ENCODE peak calls at places on chromosomes 3 and 15, in seven cellular contexts. One of them, this sample, is unnamed.

GRCh38 chr3:180590396-180590795 is 11.6 kb upstream of the TTC14 start:
- DNase-seq in H1: no peak
- DNase-seq in heart left ventricle: no peak
- DNase-seq in testis: no peak
- DNase-seq in ovary: no peak
- DNase-seq in Panc1: no peak
- DNase-seq in heart right ventricle: no peak
- DNase-seq in this sample: no peak

GRCh38 chr3:133437391-133438093 is 37.7 kb downstream of the BFSP2 start:
- DNase-seq in H1: no peak
- DNase-seq in heart left ventricle: no peak
- DNase-seq in testis: no peak
- DNase-seq in ovary: no peak
- DNase-seq in Panc1: no peak
- DNase-seq in heart right ventricle: no peak
- DNase-seq in this sample: peak

GRCh38 chr3:84960994-84961393 is 2.2 kb downstream of the CADM2 start:
- DNase-seq in H1: no peak
- DNase-seq in heart left ventricle: no peak
- DNase-seq in testis: no peak
- DNase-seq in ovary: no peak
- DNase-seq in Panc1: no peak
- DNase-seq in heart right ventricle: no peak
- DNase-seq in this sample: no peak

GRCh38 chr15:38610748-38611147 is 46.1 kb upstream of the RASGRP1 start:
- DNase-seq in H1: no peak
- DNase-seq in heart left ventricle: no peak
- DNase-seq in testis: no peak
- DNase-seq in ovary: no peak
- DNase-seq in Panc1: no peak
- DNase-seq in heart right ventricle: no peak
- DNase-seq in this sample: no peak

GRCh38 chr15:60795889-60796288 is 316.9 kb upstream of the ICE2 start:
- DNase-seq in H1: no peak
- DNase-seq in heart left ventricle: no peak
- DNase-seq in testis: no peak
- DNase-seq in ovary: no peak
- DNase-seq in Panc1: no peak
- DNase-seq in heart right ventricle: no peak
- DNase-seq in this sample: no peak

GRCh38 chr15:90603893-90604292 is 74.2 kb downstream of the CRTC3 start:
- DNase-seq in H1: no peak
- DNase-seq in heart left ventricle: no peak
- DNase-seq in testis: peak
- DNase-seq in ovary: no peak
- DNase-seq in Panc1: no peak
- DNase-seq in heart right ventricle: no peak
- DNase-seq in this sample: peak

GRCh38 chr3:34218706-34219105 is 420.3 kb downstream of the PDCD6IP start:
- DNase-seq in H1: no peak
- DNase-seq in heart left ventricle: no peak
- DNase-seq in testis: no peak
- DNase-seq in ovary: no peak
- DNase-seq in Panc1: no peak
- DNase-seq in heart right ventricle: no peak
- DNase-seq in this sample: no peak

GRCh38 chr3:77947671-77948070 is 907.8 kb downstream of the ROBO2 start:
- DNase-seq in H1: no peak
- DNase-seq in heart left ventricle: no peak
- DNase-seq in testis: no peak
- DNase-seq in ovary: no peak
- DNase-seq in Panc1: no peak
- DNase-seq in heart right ventricle: no peak
- DNase-seq in this sample: no peak

GRCh38 chr3:87145553-87145952 is 81.6 kb upstream of the CHMP2B start:
- DNase-seq in H1: peak
- DNase-seq in heart left ventricle: no peak
- DNase-seq in testis: no peak
- DNase-seq in ovary: no peak
- DNase-seq in Panc1: no peak
- DNase-seq in heart right ventricle: no peak
- DNase-seq in this sample: peak

GRCh38 chr3:45665101-45665572 is 24.1 kb upstream of the SACM1L start:
- DNase-seq in H1: no peak
- DNase-seq in heart left ventricle: peak
- DNase-seq in testis: peak
- DNase-seq in ovary: no peak
- DNase-seq in Panc1: no peak
- DNase-seq in heart right ventricle: peak
- DNase-seq in this sample: peak

GRCh38 chr15:91922701-91923279 is 69.3 kb downstream of the SLCO3A1 start:
- DNase-seq in H1: no peak
- DNase-seq in heart left ventricle: no peak
- DNase-seq in testis: no peak
- DNase-seq in ovary: no peak
- DNase-seq in Panc1: no peak
- DNase-seq in heart right ventricle: no peak
- DNase-seq in this sample: no peak
- H3K27ac ChIP-seq in H1: no peak
- H3K27ac ChIP-seq in heart left ventricle: peak
- H3K27ac ChIP-seq in testis: no peak
- H3K27ac ChIP-seq in ovary: no peak
- H3K27ac ChIP-seq in Panc1: no peak
- H3K27ac ChIP-seq in heart right ventricle: peak
- H3K27ac ChIP-seq in this sample: peak

GRCh38 chr3:152321321-152321720 is 52.6 kb downstream of the MBNL1 start:
- DNase-seq in H1: no peak
- DNase-seq in heart left ventricle: no peak
- DNase-seq in testis: no peak
- DNase-seq in ovary: no peak
- DNase-seq in Panc1: no peak
- DNase-seq in heart right ventricle: no peak
- DNase-seq in this sample: no peak
- H3K4me3 ChIP-seq in H1: no peak
- H3K4me3 ChIP-seq in heart left ventricle: no peak
- H3K4me3 ChIP-seq in testis: no peak
- H3K4me3 ChIP-seq in ovary: no peak
- H3K4me3 ChIP-seq in Panc1: no peak
- H3K4me3 ChIP-seq in heart right ventricle: no peak
- H3K4me3 ChIP-seq in this sample: no peak

DNA sequence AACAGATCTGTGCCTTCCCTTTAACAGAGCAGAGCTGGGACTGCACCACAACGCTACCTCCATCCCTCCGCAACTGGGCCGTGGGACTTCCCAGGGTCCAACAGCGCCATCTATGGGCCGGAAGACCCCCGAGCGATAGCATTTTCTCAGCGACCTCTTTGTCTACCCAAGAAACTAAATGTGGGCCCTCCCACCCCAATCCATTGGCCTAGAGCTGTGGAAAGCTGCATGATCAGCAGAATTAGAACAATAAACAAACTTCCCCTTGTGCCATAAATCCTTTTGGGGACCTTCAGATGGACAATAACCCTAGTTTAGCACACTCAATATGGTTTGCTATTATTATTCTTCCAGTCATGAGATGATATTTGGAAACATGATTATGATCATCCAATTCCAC is 74.8 kb upstream of the NTRK3 start:
- DNase-seq in H1: peak
- DNase-seq in heart left ventricle: no peak
- DNase-seq in testis: peak
- DNase-seq in ovary: no peak
- DNase-seq in Panc1: peak
- DNase-seq in heart right ventricle: no peak
- DNase-seq in this sample: peak
- TF ChIP-seq CTCF in H1: peak
- TF ChIP-seq CTCF in heart left ventricle: peak
- TF ChIP-seq CTCF in testis: peak
- TF ChIP-seq CTCF in ovary: no peak
- TF ChIP-seq CTCF in Panc1: peak
- TF ChIP-seq CTCF in heart right ventricle: no peak
- TF ChIP-seq CTCF in this sample: peak

GRCh38 chr3:3212781-3213416 is 33.4 kb upstream of the CRBN start:
- DNase-seq in H1: no peak
- DNase-seq in heart left ventricle: no peak
- DNase-seq in testis: no peak
- DNase-seq in ovary: no peak
- DNase-seq in Panc1: no peak
- DNase-seq in heart right ventricle: no peak
- DNase-seq in this sample: no peak

GRCh38 chr3:3216401-3216800 is 36.9 kb upstream of the CRBN start:
- DNase-seq in H1: no peak
- DNase-seq in heart left ventricle: no peak
- DNase-seq in testis: no peak
- DNase-seq in ovary: no peak
- DNase-seq in Panc1: no peak
- DNase-seq in heart right ventricle: no peak
- DNase-seq in this sample: no peak
- H3K27ac ChIP-seq in H1: no peak
- H3K27ac ChIP-seq in heart left ventricle: no peak
- H3K27ac ChIP-seq in testis: no peak
- H3K27ac ChIP-seq in ovary: no peak
- H3K27ac ChIP-seq in Panc1: no peak
- H3K27ac ChIP-seq in heart right ventricle: no peak
- H3K27ac ChIP-seq in this sample: no peak

GRCh38 chr3:52143156-52143555 is 11.1 kb downstream of the POC1A start:
- DNase-seq in H1: no peak
- DNase-seq in heart left ventricle: no peak
- DNase-seq in testis: no peak
- DNase-seq in ovary: no peak
- DNase-seq in Panc1: no peak
- DNase-seq in heart right ventricle: no peak
- DNase-seq in this sample: no peak

GRCh38 chr3:52143616-52144015 is 10.6 kb downstream of the POC1A start:
- DNase-seq in H1: no peak
- DNase-seq in heart left ventricle: no peak
- DNase-seq in testis: no peak
- DNase-seq in ovary: no peak
- DNase-seq in Panc1: no peak
- DNase-seq in heart right ventricle: no peak
- DNase-seq in this sample: no peak

GRCh38 chr3:52140000-52140399 is 14.2 kb downstream of the POC1A start:
- DNase-seq in H1: no peak
- DNase-seq in heart left ventricle: peak
- DNase-seq in testis: no peak
- DNase-seq in ovary: no peak
- DNase-seq in Panc1: no peak
- DNase-seq in heart right ventricle: peak
- DNase-seq in this sample: no peak

GRCh38 chr3:52140792-52141191 is 13.4 kb downstream of the POC1A start:
- DNase-seq in H1: no peak
- DNase-seq in heart left ventricle: no peak
- DNase-seq in testis: no peak
- DNase-seq in ovary: no peak
- DNase-seq in Panc1: no peak
- DNase-seq in heart right ventricle: no peak
- DNase-seq in this sample: no peak

DNA sequence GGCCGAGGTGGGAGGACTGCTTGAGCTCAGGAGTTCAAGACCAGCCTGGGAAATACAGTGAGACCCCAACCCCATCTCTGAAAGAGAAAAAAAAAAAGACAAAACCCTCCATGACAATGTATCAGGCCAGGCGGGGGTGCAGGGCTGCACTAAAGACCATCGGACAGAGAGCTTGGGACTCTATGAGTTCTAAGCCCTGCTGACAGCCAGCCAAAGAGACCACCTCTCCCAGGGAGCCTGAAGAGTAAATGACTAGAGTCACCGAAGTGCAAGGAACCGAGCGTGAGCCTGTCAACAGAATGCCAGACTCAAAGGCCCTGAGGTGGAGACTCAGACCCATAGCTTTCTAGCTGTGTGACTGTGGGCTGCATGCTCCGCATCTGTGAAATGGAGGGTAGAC is 12.5 kb downstream of the POC1A start:
- DNase-seq in H1: no peak
- DNase-seq in heart left ventricle: no peak
- DNase-seq in testis: no peak
- DNase-seq in ovary: no peak
- DNase-seq in Panc1: no peak
- DNase-seq in heart right ventricle: no peak
- DNase-seq in this sample: no peak
- H3K4me3 ChIP-seq in H1: no peak
- H3K4me3 ChIP-seq in heart left ventricle: no peak
- H3K4me3 ChIP-seq in testis: no peak
- H3K4me3 ChIP-seq in ovary: no peak
- H3K4me3 ChIP-seq in Panc1: no peak
- H3K4me3 ChIP-seq in heart right ventricle: no peak
- H3K4me3 ChIP-seq in this sample: no peak

DNA sequence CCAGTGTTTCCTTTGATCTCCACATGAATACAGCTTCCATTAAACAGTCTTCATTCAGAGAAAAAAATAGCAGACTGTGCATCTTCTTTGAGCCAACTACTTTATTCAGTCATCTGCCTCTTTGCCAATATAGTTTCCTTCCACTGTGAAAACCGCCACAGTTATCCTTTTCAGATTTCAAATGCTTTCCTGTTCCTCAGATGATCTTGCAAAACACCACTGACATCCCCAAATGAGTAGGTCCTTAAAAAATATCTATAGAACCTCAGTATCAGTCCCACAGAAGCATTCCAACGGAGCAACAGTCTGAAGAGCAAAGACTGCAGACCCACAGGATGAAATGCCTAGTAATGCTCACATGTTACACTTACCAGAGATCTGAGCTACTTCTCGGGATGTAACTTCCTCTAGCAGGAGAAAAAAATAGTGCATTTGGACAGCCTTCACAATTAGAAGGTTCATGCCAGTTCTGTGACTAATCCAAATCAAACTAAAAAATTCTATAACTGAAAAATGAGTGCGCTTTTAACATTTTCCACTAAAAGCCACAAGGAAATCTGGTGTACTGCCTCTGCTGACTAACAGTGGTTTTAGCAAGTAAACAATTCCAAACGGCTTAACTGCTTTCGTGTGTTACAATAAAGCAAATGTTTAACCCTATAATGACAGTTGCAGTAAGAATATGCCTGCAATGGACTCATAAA is at the start of gene ANKRD28:
- DNase-seq in H1: no peak
- DNase-seq in heart left ventricle: no peak
- DNase-seq in testis: no peak
- DNase-seq in ovary: no peak
- DNase-seq in Panc1: peak
- DNase-seq in heart right ventricle: no peak
- DNase-seq in this sample: peak
- TF ChIP-seq CTCF in H1: no peak
- TF ChIP-seq CTCF in heart left ventricle: peak
- TF ChIP-seq CTCF in testis: peak
- TF ChIP-seq CTCF in ovary: peak
- TF ChIP-seq CTCF in Panc1: peak
- TF ChIP-seq CTCF in heart right ventricle: no peak
- TF ChIP-seq CTCF in this sample: peak

GRCh38 chr3:48503406-48504050 is 446 bp downstream of the SHISA5 start:
- DNase-seq in H1: no peak
- DNase-seq in heart left ventricle: peak
- DNase-seq in testis: peak
- DNase-seq in ovary: peak
- DNase-seq in Panc1: no peak
- DNase-seq in heart right ventricle: peak
- DNase-seq in this sample: peak
- H3K27ac ChIP-seq in H1: peak
- H3K27ac ChIP-seq in heart left ventricle: peak
- H3K27ac ChIP-seq in testis: peak
- H3K27ac ChIP-seq in ovary: peak
- H3K27ac ChIP-seq in Panc1: peak
- H3K27ac ChIP-seq in heart right ventricle: peak
- H3K27ac ChIP-seq in this sample: no peak